ENCODE peak calls at places on chromosomes 2 and 18, in four cellular contexts. One of them, this sample, is unnamed.

GRCh38 chr2:174633621-174633927 is 36.0 kb upstream of the WIPF1 start:
- DNase-seq in kidney: no peak
- DNase-seq in HCT116: no peak
- DNase-seq in GM12878: no peak
- DNase-seq in this sample: no peak

GRCh38 chr2:20647764-20648164 is 3.1 kb downstream of the HS1BP3 start:
- DNase-seq in kidney: peak
- DNase-seq in HCT116: no peak
- DNase-seq in GM12878: no peak
- DNase-seq in this sample: no peak

GRCh38 chr2:120973196-120973595 is 237.5 kb downstream of the GLI2 start:
- DNase-seq in kidney: peak
- DNase-seq in HCT116: no peak
- DNase-seq in GM12878: no peak
- DNase-seq in this sample: no peak

GRCh38 chr2:187580462-187581124 is 26.4 kb upstream of the TFPI start:
- DNase-seq in kidney: no peak
- DNase-seq in HCT116: peak
- DNase-seq in GM12878: no peak
- DNase-seq in this sample: no peak

GRCh38 chr2:216328347-216328746 is 43.9 kb downstream of the MARCHF4 start:
- DNase-seq in kidney: no peak
- DNase-seq in HCT116: no peak
- DNase-seq in GM12878: no peak
- DNase-seq in this sample: no peak

GRCh38 chr2:45494275-45494977 is 116.6 kb downstream of the SRBD1 start:
- DNase-seq in kidney: no peak
- DNase-seq in HCT116: peak
- DNase-seq in GM12878: peak
- DNase-seq in this sample: peak

GRCh38 chr2:217729426-217730058 is 273.3 kb downstream of the TNS1 start:
- DNase-seq in kidney: no peak
- DNase-seq in HCT116: no peak
- DNase-seq in GM12878: no peak
- DNase-seq in this sample: no peak

GRCh38 chr18:4024702-4025101 is 430.4 kb downstream of the DLGAP1 start:
- DNase-seq in kidney: no peak
- DNase-seq in HCT116: no peak
- DNase-seq in GM12878: no peak
- DNase-seq in this sample: no peak

GRCh38 chr18:3447035-3447894 is 2.7 kb upstream of the TGIF1 start:
- DNase-seq in kidney: peak
- DNase-seq in HCT116: no peak
- DNase-seq in GM12878: no peak
- DNase-seq in this sample: peak

GRCh38 chr2:20541651-20542050 is 94.8 kb downstream of the RHOB start:
- DNase-seq in kidney: no peak
- DNase-seq in HCT116: no peak
- DNase-seq in GM12878: no peak
- DNase-seq in this sample: no peak

GRCh38 chr2:234677758-234678538 is 181.1 kb upstream of the ARL4C start:
- DNase-seq in kidney: no peak
- DNase-seq in HCT116: no peak
- DNase-seq in GM12878: no peak
- DNase-seq in this sample: peak

GRCh38 chr2:227407601-227408089 is 19.9 kb upstream of the SCYGR1 start:
- DNase-seq in kidney: peak
- DNase-seq in HCT116: no peak
- DNase-seq in GM12878: no peak
- DNase-seq in this sample: no peak

GRCh38 chr2:71716697-71717624 is 263.6 kb downstream of the DYSF start:
- DNase-seq in kidney: peak
- DNase-seq in HCT116: peak
- DNase-seq in GM12878: no peak
- DNase-seq in this sample: peak

GRCh38 chr2:11807156-11808015 is 61.0 kb downstream of the LPIN1 start:
- DNase-seq in kidney: no peak
- DNase-seq in HCT116: no peak
- DNase-seq in GM12878: no peak
- DNase-seq in this sample: no peak

GRCh38 chr2:35081001-35081628 is 1274.5 kb upstream of the CRIM1 start:
- DNase-seq in kidney: no peak
- DNase-seq in HCT116: no peak
- DNase-seq in GM12878: no peak
- DNase-seq in this sample: no peak

GRCh38 chr2:121362776-121363175 is 77.8 kb upstream of the TFCP2L1 start:
- DNase-seq in kidney: no peak
- DNase-seq in HCT116: no peak
- DNase-seq in GM12878: no peak
- DNase-seq in this sample: no peak

GRCh38 chr18:5998166-5998881 is 103.0 kb upstream of the TMEM200C start:
- DNase-seq in kidney: no peak
- DNase-seq in HCT116: no peak
- DNase-seq in GM12878: no peak
- DNase-seq in this sample: no peak

GRCh38 chr2:105612049-105612448 is 132.7 kb upstream of the NCK2 start:
- DNase-seq in kidney: no peak
- DNase-seq in HCT116: no peak
- DNase-seq in GM12878: no peak
- DNase-seq in this sample: no peak

GRCh38 chr2:152743004-152743403 is 24.6 kb downstream of the ARL6IP6 start:
- DNase-seq in kidney: no peak
- DNase-seq in HCT116: peak
- DNase-seq in GM12878: no peak
- DNase-seq in this sample: no peak

GRCh38 chr2:53575606-53576360 is 191.8 kb upstream of the CHAC2 start:
- DNase-seq in kidney: no peak
- DNase-seq in HCT116: no peak
- DNase-seq in GM12878: no peak
- DNase-seq in this sample: peak

GRCh38 chr2:124024491-124025348 is at the start of gene CNTNAP5:
- DNase-seq in kidney: peak
- DNase-seq in HCT116: no peak
- DNase-seq in GM12878: no peak
- DNase-seq in this sample: no peak

GRCh38 chr2:231390667-231391066 is 4.8 kb upstream of the B3GNT7 start:
- DNase-seq in kidney: no peak
- DNase-seq in HCT116: no peak
- DNase-seq in GM12878: no peak
- DNase-seq in this sample: no peak

DNA sequence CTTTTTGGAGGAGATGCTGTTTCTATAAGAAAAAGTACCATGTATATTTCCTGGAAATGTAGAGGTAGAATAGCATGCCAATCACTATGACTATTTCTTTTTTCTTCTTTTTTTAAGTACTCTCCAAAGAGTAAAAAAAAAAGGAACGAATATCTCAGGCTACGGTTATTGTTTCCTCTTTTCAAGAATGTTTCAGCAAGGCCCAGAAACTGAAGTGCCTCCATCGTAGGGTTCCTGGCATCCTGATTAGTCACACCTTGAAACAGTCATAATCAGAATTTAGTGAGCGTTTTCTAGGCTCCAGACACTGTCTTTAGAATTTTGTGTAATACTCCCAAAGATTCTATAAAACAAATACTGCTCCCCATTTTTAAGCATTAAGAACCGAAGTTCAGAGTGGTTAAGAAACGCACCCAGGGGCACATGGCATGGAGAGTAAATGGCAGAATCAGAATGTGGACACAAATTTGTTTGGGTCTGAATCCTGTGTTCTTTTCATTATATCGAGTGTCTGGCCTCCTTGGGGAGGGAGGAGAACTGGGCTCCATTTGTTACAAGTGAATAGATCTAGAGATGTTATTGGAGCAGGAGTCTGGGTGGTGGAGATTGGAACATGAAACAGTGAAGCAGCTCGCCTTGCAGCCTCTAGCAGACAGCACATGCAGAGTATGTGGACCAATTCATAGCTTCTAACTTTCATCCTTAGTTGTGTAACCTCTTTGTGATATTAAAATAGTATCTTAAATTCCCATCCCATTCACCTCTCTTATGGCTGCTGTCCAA is 26.7 kb downstream of the ZEB2 start:
- DNase-seq in kidney: no peak
- DNase-seq in HCT116: no peak
- DNase-seq in GM12878: no peak
- DNase-seq in this sample: no peak
- H3K27ac ChIP-seq in kidney: no peak
- H3K27ac ChIP-seq in HCT116: no peak
- H3K27ac ChIP-seq in GM12878: no peak
- H3K27ac ChIP-seq in this sample: no peak

DNA sequence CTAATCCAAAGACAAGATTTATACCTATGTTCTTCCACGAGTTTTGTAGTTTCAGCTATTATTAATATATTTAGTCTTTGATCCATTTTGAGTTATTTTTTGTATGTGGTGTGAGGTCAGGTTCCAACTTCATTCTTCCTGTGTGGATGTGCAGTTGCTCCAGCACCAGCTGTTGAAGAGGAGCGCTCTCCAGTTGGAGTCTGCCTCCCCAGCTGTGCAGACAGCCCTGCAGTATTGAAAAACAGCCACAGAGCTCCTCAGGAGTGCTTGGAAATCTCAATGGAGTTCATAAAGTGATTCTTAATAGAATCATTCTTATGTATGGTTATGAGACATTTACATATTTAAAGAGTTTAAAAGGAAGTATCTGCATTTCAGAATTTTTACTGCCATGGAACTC is 17.3 kb downstream of the DGKD start:
- DNase-seq in kidney: no peak
- DNase-seq in HCT116: no peak
- DNase-seq in GM12878: no peak
- DNase-seq in this sample: no peak
- H3K27ac ChIP-seq in kidney: no peak
- H3K27ac ChIP-seq in HCT116: no peak
- H3K27ac ChIP-seq in GM12878: no peak
- H3K27ac ChIP-seq in this sample: no peak

DNA sequence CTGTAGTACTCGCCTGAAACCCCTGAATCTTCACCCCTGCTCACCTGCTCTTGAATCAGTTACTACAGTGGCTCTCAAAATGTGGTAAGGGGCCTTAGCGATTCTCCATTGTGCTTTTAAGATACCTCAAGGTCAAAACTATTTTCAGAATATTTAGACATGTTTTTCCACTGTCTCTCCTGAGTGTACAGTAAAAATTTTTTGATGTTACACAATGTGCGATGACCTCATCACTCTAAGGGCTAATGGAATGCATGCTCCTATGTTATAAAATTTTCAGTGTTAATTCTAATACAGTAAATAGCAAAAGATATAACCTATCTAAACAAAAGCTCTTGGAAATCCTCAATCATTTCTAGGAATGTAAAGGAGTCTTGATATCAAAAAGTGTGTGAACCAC is 336.9 kb upstream of the PKDCC start:
- DNase-seq in kidney: no peak
- DNase-seq in HCT116: no peak
- DNase-seq in GM12878: no peak
- DNase-seq in this sample: no peak
- H3K27ac ChIP-seq in kidney: no peak
- H3K27ac ChIP-seq in HCT116: no peak
- H3K27ac ChIP-seq in GM12878: no peak
- H3K27ac ChIP-seq in this sample: no peak

GRCh38 chr2:100642425-100642824 is 79.6 kb downstream of the PDCL3 start:
- DNase-seq in kidney: no peak
- DNase-seq in HCT116: no peak
- DNase-seq in GM12878: no peak
- DNase-seq in this sample: no peak

GRCh38 chr2:100639588-100640195 is 76.9 kb downstream of the PDCL3 start:
- DNase-seq in kidney: no peak
- DNase-seq in HCT116: no peak
- DNase-seq in GM12878: no peak
- DNase-seq in this sample: no peak

GRCh38 chr2:100640329-100641114 is 77.7 kb downstream of the PDCL3 start:
- DNase-seq in kidney: no peak
- DNase-seq in HCT116: no peak
- DNase-seq in GM12878: no peak
- DNase-seq in this sample: no peak

GRCh38 chr2:100643459-100643858 is 80.7 kb downstream of the PDCL3 start:
- DNase-seq in kidney: no peak
- DNase-seq in HCT116: no peak
- DNase-seq in GM12878: no peak
- DNase-seq in this sample: no peak

DNA sequence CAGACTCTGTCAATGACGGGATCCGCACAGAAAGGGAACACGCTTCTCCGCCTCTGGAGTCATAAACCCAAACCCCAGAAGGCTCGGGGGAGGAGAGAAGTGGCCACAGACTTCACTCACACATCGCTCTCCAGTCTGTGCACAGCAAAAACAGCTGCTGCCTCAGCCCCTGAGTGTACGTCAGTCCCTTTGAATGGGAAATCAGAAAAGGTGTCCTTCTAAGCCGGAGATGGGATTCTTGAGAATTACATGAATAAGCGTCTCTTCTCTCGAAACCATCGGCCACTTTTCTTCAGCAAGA is 78.3 kb downstream of the PDCL3 start:
- DNase-seq in kidney: no peak
- DNase-seq in HCT116: no peak
- DNase-seq in GM12878: no peak
- DNase-seq in this sample: no peak
- H3K27ac ChIP-seq in kidney: no peak
- H3K27ac ChIP-seq in HCT116: no peak
- H3K27ac ChIP-seq in GM12878: no peak
- H3K27ac ChIP-seq in this sample: no peak

GRCh38 chr2:181312515-181312927 is 144.7 kb upstream of the ITGA4 start:
- DNase-seq in kidney: no peak
- DNase-seq in HCT116: no peak
- DNase-seq in GM12878: peak
- DNase-seq in this sample: no peak
- H3K27ac ChIP-seq in kidney: no peak
- H3K27ac ChIP-seq in HCT116: no peak
- H3K27ac ChIP-seq in GM12878: peak
- H3K27ac ChIP-seq in this sample: no peak

This sample was measured in SJSA1.